ENCODE peak calls at places on chromosomes 2 and 18, in five cellular contexts. D is fibroblast of pulmonary artery, A is cardiac fibroblast, I is ovary, R is body of pancreas. V is an unnamed sample.

GRCh38 chr2:61854435-61855177 is 746 bp upstream of the FAM161A start:
- DNase-seq in D (peak; percentile 98), A (peak; percentile 98), I (peak; percentile 82), R (peak; percentile 97), V (peak; percentile 98)

GRCh38 chr2:7881038-7881437 is 800.8 kb upstream of the ID2 start:
- DNase-seq in D (no peak), A (no peak), I (no peak), R (no peak), V (peak; percentile 22)

GRCh38 chr18:40293311-40293710 is 1661.7 kb upstream of the PIK3C3 start:
- DNase-seq in D (peak; percentile 40), A (peak; percentile 3), I (no peak), R (no peak), V (no peak)

GRCh38 chr2:229586012-229586411 is 128.3 kb downstream of the DNER start:
- DNase-seq in D (peak; percentile 5), A (no peak), I (no peak), R (no peak), V (no peak)

GRCh38 chr2:49973917-49974368 is 819.6 kb upstream of the FSHR start:
- DNase-seq in D (peak; percentile 24), A (peak; percentile 33), I (peak; percentile 35), R (peak; percentile 51), V (no peak)

GRCh38 chr2:134124047-134124753 is 129.7 kb upstream of the MGAT5 start:
- DNase-seq in D (no peak), A (peak; percentile 10), I (no peak), R (no peak), V (peak; percentile 27)

GRCh38 chr2:24466871-24467870 is 23.9 kb upstream of the NCOA1 start:
- DNase-seq in D (no peak), A (no peak), I (no peak), R (no peak), V (no peak)

GRCh38 chr2:237207641-237208040 is 122.0 kb downstream of the COPS8 start:
- DNase-seq in D (peak; percentile 97), A (peak; percentile 97), I (no peak), R (peak; percentile 62), V (peak; percentile 98)

GRCh38 chr2:128196026-128196822 is 105.2 kb downstream of the UGGT1 start:
- DNase-seq in D (peak; percentile 42), A (peak; percentile 39), I (no peak), R (peak; percentile 35), V (peak; percentile 66)

GRCh38 chr2:8797682-8798081 is 39.7 kb downstream of the KIDINS220 start:
- DNase-seq in D (peak; percentile 14), A (no peak), I (no peak), R (no peak), V (peak; percentile 14)

GRCh38 chr2:159117658-159118057 is 149.2 kb downstream of the TANC1 start:
- DNase-seq in D (no peak), A (no peak), I (no peak), R (no peak), V (no peak)

GRCh38 chr18:46917808-46918600 is 602 bp downstream of the KATNAL2 start:
- DNase-seq in D (peak; percentile 25), A (peak; percentile 36), I (peak; percentile 38), R (peak; percentile 19), V (peak; percentile 38)

GRCh38 chr18:55509631-55510372 is 78.2 kb downstream of the TCF4 start:
- DNase-seq in D (peak; percentile 84), A (peak; percentile 73), I (no peak), R (no peak), V (peak; percentile 76)

GRCh38 chr18:69727912-69728572 is 219.6 kb downstream of the CD226 start:
- DNase-seq in D (no peak), A (no peak), I (no peak), R (no peak), V (peak; percentile 64)

GRCh38 chr2:127088706-127089105 is 18.2 kb downstream of the BIN1 start:
- DNase-seq in D (no peak), A (no peak), I (no peak), R (no peak), V (no peak)

GRCh38 chr2:127090281-127091128 is 16.4 kb downstream of the BIN1 start:
- DNase-seq in D (no peak), A (no peak), I (no peak), R (no peak), V (no peak)

GRCh38 chr2:127089466-127090235 is 17.3 kb downstream of the BIN1 start:
- DNase-seq in D (no peak), A (no peak), I (peak; percentile 51), R (no peak), V (no peak)

GRCh38 chr2:127086800-127087737 is 19.9 kb downstream of the BIN1 start:
- DNase-seq in D (peak; percentile 93), A (peak; percentile 97), I (peak; percentile 94), R (peak; percentile 54), V (peak; percentile 94)

DNA sequence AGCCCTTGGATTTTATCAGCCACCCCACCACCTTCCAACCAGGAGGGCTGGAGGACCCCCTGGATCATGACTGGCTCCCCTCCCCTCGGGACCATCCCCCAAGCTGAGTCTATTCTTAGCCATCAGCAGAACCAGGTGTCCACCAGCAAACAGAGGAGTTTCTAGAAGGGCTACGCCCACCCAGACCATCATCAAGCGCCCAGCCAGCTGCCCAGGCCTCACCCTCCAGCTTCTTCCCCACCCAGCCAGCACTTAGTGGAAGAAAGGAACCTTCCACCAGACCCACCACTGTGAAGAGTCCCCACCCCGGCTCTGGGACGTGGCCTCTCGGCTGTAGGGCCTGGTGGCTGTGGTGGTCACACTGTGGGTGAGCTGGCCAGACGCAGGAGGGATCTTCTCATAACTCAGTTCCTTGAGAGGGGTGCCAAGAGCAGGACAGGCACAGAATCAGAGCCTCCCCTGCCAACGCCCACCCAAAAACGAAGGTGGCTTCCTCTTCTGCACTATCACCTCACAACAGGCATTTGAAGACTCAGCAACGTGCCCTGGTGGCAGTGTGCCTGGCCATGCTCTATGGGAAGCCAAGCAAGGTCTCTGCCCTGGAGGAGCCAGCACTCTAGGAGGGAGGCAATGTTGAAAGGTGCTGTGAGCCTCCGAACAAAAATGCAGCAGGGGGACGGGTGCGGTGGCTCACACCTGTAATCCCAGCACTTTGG is 19.0 kb downstream of the BIN1 start:
- DNase-seq in D (no peak), A (no peak), I (no peak), R (no peak), V (no peak)
- H3K4me3 ChIP-seq in D (no peak overlapping the region), A (no peak overlapping the region), I (no peak overlapping the region), R (no peak overlapping the region), V (no peak overlapping the region)

GRCh38 chr2:70632388-70632787 is 78.8 kb upstream of the TGFA start:
- DNase-seq in D (no peak), A (no peak), I (no peak), R (no peak), V (no peak)

GRCh38 chr2:70630761-70631160 is 77.1 kb upstream of the TGFA start:
- DNase-seq in D (no peak), A (no peak), I (no peak), R (no peak), V (no peak)

GRCh38 chr2:70627499-70627898 is 73.9 kb upstream of the TGFA start:
- DNase-seq in D (peak; percentile 38), A (peak; percentile 39), I (no peak), R (peak; percentile 31), V (peak; percentile 8)

GRCh38 chr2:70626254-70626990 is 72.8 kb upstream of the TGFA start:
- DNase-seq in D (no peak), A (no peak), I (no peak), R (no peak), V (no peak)
- TF ChIP-seq CTCF in D (no peak), A (no peak), I (no peak), R (no peak), V (no peak)

GRCh38 chr2:223834431-223834830 is 3.0 kb downstream of the AP1S3 start:
- DNase-seq in D (no peak), A (no peak), I (no peak), R (no peak), V (no peak)

GRCh38 chr2:223841436-223842180 is 4.2 kb upstream of the AP1S3 start:
- DNase-seq in D (no peak), A (no peak), I (no peak), R (no peak), V (no peak)

GRCh38 chr2:223837290-223838061 is at the start of gene AP1S3:
- DNase-seq in D (peak; percentile 47), A (peak; percentile 56), I (peak; percentile 62), R (peak; percentile 90), V (peak; percentile 38)

DNA sequence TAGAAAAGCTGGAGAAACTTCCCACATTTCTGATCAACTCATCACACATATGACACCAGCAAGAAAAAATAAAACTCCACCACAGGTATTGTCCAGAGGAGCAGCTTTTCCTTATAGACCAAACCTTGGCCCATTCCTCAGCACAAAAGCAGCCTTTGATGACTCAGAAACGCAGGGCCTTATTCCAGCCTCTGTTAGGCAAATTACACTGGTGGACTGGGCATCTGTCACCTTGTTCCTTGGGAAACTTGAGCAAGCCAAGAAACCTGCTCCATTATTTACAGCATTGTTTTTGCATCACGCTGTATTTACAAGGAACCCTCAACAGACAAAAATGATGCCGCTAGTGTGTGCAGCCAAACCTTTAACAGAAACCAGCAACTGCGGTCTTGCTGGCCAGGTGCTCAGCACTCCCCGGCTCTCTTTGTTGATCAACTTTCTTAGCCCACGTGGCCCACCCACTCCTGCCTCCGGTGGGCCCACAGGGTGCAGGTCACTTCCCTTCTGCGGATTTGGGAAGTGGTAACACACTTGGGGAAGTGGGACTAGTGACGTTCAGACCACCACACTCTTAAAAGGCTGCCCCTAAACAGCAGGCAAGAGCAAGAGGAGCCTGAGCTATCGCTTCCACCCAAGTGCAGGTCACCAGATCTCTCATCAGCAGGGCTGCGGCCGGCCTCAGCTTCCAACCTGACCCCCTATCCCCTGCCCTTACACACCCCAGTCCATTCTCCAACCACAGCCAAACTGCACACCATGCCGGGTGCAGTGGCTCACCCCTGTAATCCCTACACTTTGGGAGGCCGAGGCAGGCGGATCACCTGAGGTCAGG is 1.5 kb downstream of the AP1S3 start:
- DNase-seq in D (no peak), A (no peak), I (no peak), R (peak; percentile 22), V (no peak)
- H3K4me3 ChIP-seq in D (no peak overlapping the region), A (no peak overlapping the region), I (no peak overlapping the region), R (no peak overlapping the region), V (peak overlapping the region; percentile 3)

GRCh38 chr2:95278637-95279225 is 4.5 kb downstream of the PROM2 start:
- DNase-seq in D (no peak), A (no peak), I (no peak), R (no peak), V (no peak)

GRCh38 chr2:95276244-95276887 is 2.1 kb downstream of the PROM2 start:
- DNase-seq in D (no peak), A (no peak), I (no peak), R (peak; percentile 1), V (no peak)

GRCh38 chr2:95276888-95277245 is 2.6 kb downstream of the PROM2 start:
- DNase-seq in D (no peak), A (no peak), I (no peak), R (no peak), V (no peak)

GRCh38 chr2:95278051-95278471 is 3.8 kb downstream of the PROM2 start:
- DNase-seq in D (peak; percentile 62), A (peak; percentile 65), I (no peak), R (no peak), V (peak; percentile 37)

DNA sequence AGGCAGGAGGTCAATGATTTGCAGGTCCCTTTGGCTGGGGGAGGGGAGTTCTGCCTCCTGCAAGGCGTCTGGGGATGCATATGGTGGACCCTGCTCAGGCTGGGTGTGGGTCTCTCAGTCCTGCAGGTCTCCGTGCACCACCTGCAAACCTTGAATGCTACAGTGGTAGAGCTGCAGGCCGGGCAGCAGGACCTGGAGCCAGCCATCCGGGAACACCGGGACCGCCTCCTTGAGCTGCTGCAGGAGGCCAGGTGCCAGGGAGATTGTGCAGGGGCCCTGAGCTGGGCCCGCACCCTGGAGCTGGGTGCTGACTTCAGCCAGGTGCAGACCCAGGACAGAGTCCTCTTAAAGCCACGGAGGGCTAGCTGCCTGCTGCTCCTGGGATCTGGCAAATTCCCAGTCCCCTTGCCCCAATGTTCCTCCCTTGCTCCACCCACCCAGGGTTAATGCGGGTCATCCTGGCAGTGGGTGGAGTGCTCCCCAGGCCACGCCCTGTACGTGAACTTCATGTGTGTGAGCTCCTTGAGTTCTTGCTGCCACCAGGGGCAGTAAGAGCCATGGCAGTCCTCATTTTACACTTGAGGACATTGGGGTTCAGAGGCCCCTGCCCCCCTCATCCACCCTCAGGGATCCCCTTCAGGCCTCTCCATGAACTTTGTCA is 3.1 kb downstream of the PROM2 start:
- DNase-seq in D (no peak), A (no peak), I (no peak), R (peak; percentile 77), V (no peak)
- TF ChIP-seq CTCF in D (no peak), A (peak; percentile 2), I (no peak), R (peak; percentile 47), V (no peak)

V was measured in fibroblast of the aortic adventitia.